ENCODE peak calls at places on chromosomes 5 and 9, in nine cellular contexts. J is PC-3; K is heart right ventricle; B is small intestine; M is adrenal gland; V is CD8-positive, alpha-beta memory T cell; Q is prostate gland; F is lower lobe of right lung; O is CD4-positive, CD25-positive, alpha-beta regulatory T cell. N is an unnamed sample. For H3K4me1 and H3K9me3, the result is how much of the 10 kb centered on the place peaks cover.

GRCh38 chr9:72674961-72675360 is 153.6 kb downstream of the TMC1 start:
- DNase-seq in O (no peak), Q (no peak), K (no peak), M (no peak), B (no peak), F (no peak), V (no peak), J (no peak), N (no peak)

GRCh38 chr9:107635137-107635802 is 145.7 kb upstream of the KLF4 start:
- DNase-seq in V (no peak), M (no peak), Q (no peak), B (no peak), F (no peak), O (no peak), J (no peak), K (no peak), N (no peak)

GRCh38 chr9:112774006-112774996 is 23.7 kb downstream of the SNX30 start:
- DNase-seq in Q (no peak), O (no peak), F (no peak), J (no peak), K (no peak), M (no peak), B (no peak), V (no peak), N (no peak)

GRCh38 chr9:113798062-113799030 is 77.8 kb upstream of the ZNF618 start:
- DNase-seq in M (no peak), O (no peak), B (no peak), Q (no peak), J (peak), V (no peak), F (no peak), K (no peak), N (no peak)

GRCh38 chr5:93164690-93165089 is 416.3 kb downstream of the NR2F1-AS1 start:
- DNase-seq in Q (no peak), K (no peak), F (no peak), V (no peak), J (peak), B (no peak), M (peak), O (no peak), N (no peak)

GRCh38 chr5:55578771-55579170 is 44.0 kb upstream of the PLPP1 start:
- DNase-seq in K (no peak), J (no peak), V (no peak), F (no peak), Q (no peak), O (no peak), M (no peak), B (no peak), N (no peak)

GRCh38 chr5:107670028-107670926 is 460 bp downstream of the EFNA5 start:
- DNase-seq in F (peak), Q (peak), M (peak), J (peak), O (no peak), B (peak), K (peak), V (no peak), N (no peak)

GRCh38 chr9:38068866-38069628 is at the start of gene SHB:
- DNase-seq in B (peak), K (peak), O (peak), F (peak), M (peak), J (peak), V (peak), Q (peak), N (peak)

GRCh38 chr5:123035950-123036390 is 555 bp downstream of the PPIC start:
- DNase-seq in M (peak), K (no peak), Q (peak), B (peak), F (peak), J (peak), O (no peak), V (no peak), N (peak)

GRCh38 chr5:170366276-170366675 is 22.9 kb downstream of the KCNMB1 start:
- DNase-seq in Q (no peak), K (no peak), B (no peak), J (no peak), M (no peak), O (no peak), F (no peak), V (no peak), N (no peak)

GRCh38 chr5:139664273-139664693 is 16.1 kb downstream of the CXXC5 start:
- DNase-seq in M (peak), K (no peak), V (no peak), B (no peak), J (no peak), O (no peak), F (peak), Q (no peak), N (no peak)

GRCh38 chr5:57303985-57304384 is 130.1 kb downstream of the GPBP1 start:
- DNase-seq in Q (no peak), F (no peak), K (no peak), M (no peak), J (no peak), O (no peak), B (no peak), V (no peak), N (no peak)

GRCh38 chr5:161105563-161105962 is 253.6 kb upstream of the ATP10B start:
- DNase-seq in B (peak), F (no peak), Q (no peak), K (no peak), V (no peak), O (no peak), J (no peak), M (peak), N (no peak)

GRCh38 chr5:68419637-68420452 is 204.3 kb downstream of the PIK3R1 start:
- DNase-seq in B (peak), O (no peak), F (no peak), M (peak), Q (no peak), V (no peak), J (no peak), K (peak), N (no peak)

GRCh38 chr9:76161546-76161945 is 232.7 kb downstream of the RFK start:
- DNase-seq in F (no peak), M (no peak), O (no peak), B (no peak), V (no peak), J (no peak), K (no peak), Q (no peak), N (no peak)

GRCh38 chr5:133390416-133391155 is 221.8 kb downstream of the FSTL4 start:
- DNase-seq in B (no peak), V (no peak), M (no peak), F (no peak), J (no peak), O (no peak), Q (no peak), K (no peak), N (no peak)

GRCh38 chr5:57724836-57725235 is 242.2 kb upstream of the ACTBL2 start:
- DNase-seq in Q (no peak), M (no peak), B (no peak), K (no peak), F (no peak), V (no peak), O (no peak), J (peak), N (no peak)

GRCh38 chr5:74762599-74762998 is 4.3 kb downstream of the GFM2 start:
- DNase-seq in B (no peak), K (no peak), F (no peak), O (no peak), Q (no peak), M (no peak), J (peak), V (no peak), N (no peak)

GRCh38 chr9:70079364-70080103 is 35.9 kb downstream of the MAMDC2 start:
- DNase-seq in B (no peak), J (peak), V (no peak), F (no peak), Q (no peak), M (no peak), K (no peak), O (no peak), N (no peak)

GRCh38 chr9:95854386-95855015 is 21.0 kb upstream of the ERCC6L2 start:
- DNase-seq in B (no peak), V (no peak), O (no peak), M (no peak), Q (no peak), J (peak), K (no peak), F (no peak), N (no peak)

GRCh38 chr5:142743677-142744441 is 26.3 kb upstream of the ARHGAP26 start:
- DNase-seq in M (peak), F (no peak), K (no peak), B (no peak), Q (no peak), O (no peak), J (peak), V (no peak), N (no peak)

GRCh38 chr5:141560141-141560540 is 58.7 kb downstream of the DIAPH1 start:
- DNase-seq in O (no peak), V (no peak), K (no peak), F (no peak), B (no peak), Q (peak), M (no peak), J (peak), N (no peak)

GRCh38 chr5:91378683-91379601 is 4.2 kb downstream of the ARRDC3 start:
- DNase-seq in B (peak), F (no peak), J (peak), O (no peak), Q (no peak), M (no peak), K (no peak), V (no peak), N (no peak)

GRCh38 chr9:22047596-22047995 is 38.5 kb upstream of the CDKN2B start:
- DNase-seq in F (no peak), J (no peak), O (no peak), B (no peak), Q (no peak), M (no peak), V (no peak), K (no peak), N (no peak)
- H3K4me1 ChIP-seq in F (under half), J (half or more), O (under half), B (under half), Q (under half), M (under half), V (under half), K (under half), N (under half)

DNA sequence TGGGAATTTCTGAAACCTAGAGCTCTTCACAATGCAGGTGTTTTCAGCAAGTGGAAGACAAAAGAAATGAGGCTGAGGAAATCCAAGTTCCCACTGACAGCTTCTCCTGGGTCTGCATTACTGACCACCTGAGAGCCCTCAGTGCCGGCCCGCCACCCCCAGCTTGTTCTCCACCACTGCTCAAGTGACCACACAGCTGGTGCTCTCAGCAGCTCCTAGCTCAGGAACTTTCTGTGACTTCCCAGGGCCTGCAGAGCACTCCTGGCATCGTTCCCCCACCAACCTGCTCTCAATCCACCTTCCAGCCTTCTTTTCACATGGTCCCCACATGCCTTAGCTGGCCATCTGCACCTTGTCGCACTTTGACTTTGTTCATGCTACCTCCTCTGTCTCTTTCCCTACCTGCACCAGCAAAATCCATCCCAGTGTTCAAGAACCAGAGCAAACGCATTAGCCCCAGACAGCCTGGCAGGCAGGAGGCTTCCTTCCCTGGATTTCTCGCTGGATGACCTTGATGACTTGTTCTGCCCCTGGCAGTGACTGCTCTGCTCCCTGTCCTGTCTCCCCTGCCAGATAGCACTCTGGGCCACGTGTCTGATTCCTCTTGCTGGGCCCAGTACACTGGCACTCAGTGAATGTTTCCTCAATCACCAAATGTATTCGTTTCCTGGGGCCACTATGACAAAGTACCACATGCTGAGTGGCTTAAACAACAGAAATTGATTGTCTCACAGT is 35.1 kb upstream of the NANS start:
- DNase-seq in O (no peak), J (no peak), F (no peak), M (peak), Q (no peak), K (peak), B (no peak), V (no peak), N (no peak)
- H3K9me3 ChIP-seq in O (under half), J (under half), F (under half), M (under half), Q (under half), K (under half), B (under half), V (under half), N (under half)

GRCh38 chr9:109466623-109467590 is 31.2 kb downstream of the PTPN3 start:
- DNase-seq in M (no peak), J (peak), V (no peak), B (no peak), K (no peak), O (no peak), F (no peak), Q (no peak), N (no peak)
- H3K27ac ChIP-seq in M (no peak), J (no peak), V (no peak), B (no peak), K (no peak), O (no peak), F (no peak), Q (no peak), N (no peak)

DNA sequence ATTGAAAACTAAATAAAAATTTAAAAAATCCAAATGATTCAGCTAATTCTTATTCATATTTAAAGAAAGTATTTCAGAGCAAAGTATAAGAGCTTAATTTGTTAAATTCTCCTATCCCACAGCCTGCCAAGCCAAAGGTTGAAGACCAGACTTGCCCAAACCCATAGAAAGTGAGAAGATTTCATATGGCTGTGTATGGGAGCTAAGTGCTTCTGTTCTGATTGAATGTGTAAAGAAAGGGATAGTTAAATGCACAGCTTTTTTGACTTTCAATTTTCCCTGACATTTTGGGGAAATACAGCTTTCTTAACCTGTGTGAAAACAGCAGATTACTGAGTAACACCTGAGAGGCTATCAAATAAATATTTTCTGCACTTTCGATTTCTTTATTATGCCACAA is 125.0 kb upstream of the MTAP start:
- DNase-seq in V (no peak), M (no peak), B (no peak), K (no peak), J (no peak), O (no peak), F (no peak), Q (no peak), N (no peak)
- H3K4me1 ChIP-seq in V (under half), M (under half), B (under half), K (under half), J (half or more), O (under half), F (under half), Q (under half), N (under half)

GRCh38 chr5:8478308-8478707 is 609.4 kb downstream of the MTRR start:
- DNase-seq in F (no peak), O (no peak), V (no peak), B (no peak), J (no peak), Q (no peak), M (no peak), K (no peak), N (no peak)

GRCh38 chr5:8473827-8474568 is 605.0 kb downstream of the MTRR start:
- DNase-seq in M (no peak), Q (no peak), J (no peak), V (no peak), F (no peak), O (no peak), K (no peak), B (no peak), N (no peak)

GRCh38 chr5:8473016-8473415 is 604.1 kb downstream of the MTRR start:
- DNase-seq in F (no peak), Q (no peak), O (no peak), K (no peak), J (no peak), B (no peak), V (no peak), M (no peak), N (no peak)

GRCh38 chr5:8470489-8470888 is 601.5 kb downstream of the MTRR start:
- DNase-seq in J (no peak), M (no peak), V (no peak), K (no peak), Q (no peak), O (no peak), B (no peak), F (no peak), N (no peak)

GRCh38 chr5:8474569-8474930 is 605.6 kb downstream of the MTRR start:
- DNase-seq in Q (no peak), K (no peak), J (no peak), F (no peak), B (peak), M (no peak), V (no peak), O (no peak), N (no peak)
- H3K9me3 ChIP-seq in Q (under half), K (under half), J (under half), F (under half), B (under half), M (under half), V (under half), O (under half), N (under half)

GRCh38 chr9:92986175-92987110 is 39.1 kb downstream of the FGD3 start:
- DNase-seq in J (no peak), O (peak), F (no peak), Q (no peak), B (peak), M (peak), V (peak), K (no peak), N (no peak)
- H3K27ac ChIP-seq in J (no peak), O (peak), F (peak), Q (no peak), B (no peak), M (no peak), V (no peak), K (no peak), N (no peak)

GRCh38 chr9:16125637-16126036 is 572.8 kb downstream of the CCDC171 start:
- DNase-seq in B (no peak), V (no peak), K (no peak), M (no peak), F (no peak), Q (no peak), J (no peak), O (no peak), N (no peak)
- H3K4me1 ChIP-seq in B (under half), V (under half), K (under half), M (under half), F (under half), Q (under half), J (under half), O (under half), N (under half)

DNA sequence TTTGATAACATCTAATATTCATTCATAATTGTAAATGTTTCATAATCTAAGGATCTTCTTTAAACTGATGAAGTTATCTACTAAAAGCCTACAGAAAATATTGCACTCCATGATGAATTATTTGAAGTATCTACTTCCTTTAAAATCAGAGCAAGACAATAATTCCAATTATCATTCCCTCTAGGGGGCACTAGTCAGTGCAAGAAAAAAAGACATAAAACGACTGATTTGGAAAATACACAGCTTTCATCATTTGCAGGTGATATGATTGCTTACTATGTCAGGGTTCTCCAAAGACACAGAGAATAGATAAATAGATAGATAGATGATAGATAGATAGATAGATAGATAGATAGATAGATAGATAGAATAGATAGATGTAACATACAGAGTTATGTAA is 13.5 kb upstream of the GRM6 start:
- DNase-seq in J (no peak), V (no peak), K (no peak), F (no peak), B (no peak), Q (no peak), M (no peak), O (no peak), N (no peak)
- H3K9me3 ChIP-seq in J (under half), V (under half), K (half or more), F (under half), B (under half), Q (under half), M (under half), O (under half), N (under half)

GRCh38 chr5:172679621-172680212 is 38.7 kb downstream of the NEURL1B start:
- DNase-seq in O (no peak), K (no peak), Q (no peak), J (no peak), V (no peak), F (no peak), B (peak), M (no peak), N (no peak)
- H3K27ac ChIP-seq in O (no peak), K (peak), Q (no peak), J (no peak), V (no peak), F (no peak), B (peak), M (no peak), N (no peak)

GRCh38 chr9:34566191-34566849 is 23.2 kb downstream of the CNTFR start:
- DNase-seq in V (no peak), F (no peak), K (no peak), O (no peak), J (no peak), M (no peak), B (no peak), Q (no peak), N (no peak)

GRCh38 chr9:34562136-34562745 is 27.3 kb downstream of the CNTFR start:
- DNase-seq in B (peak), J (peak), V (no peak), K (no peak), M (no peak), F (no peak), O (no peak), Q (no peak), N (no peak)

GRCh38 chr9:34560574-34561229 is 28.8 kb downstream of the CNTFR start:
- DNase-seq in V (no peak), B (peak), Q (no peak), O (no peak), J (no peak), M (no peak), F (no peak), K (peak), N (no peak)

GRCh38 chr9:34564617-34565016 is 24.9 kb downstream of the CNTFR start:
- DNase-seq in B (no peak), V (no peak), F (no peak), J (no peak), K (no peak), Q (no peak), M (no peak), O (no peak), N (no peak)

DNA sequence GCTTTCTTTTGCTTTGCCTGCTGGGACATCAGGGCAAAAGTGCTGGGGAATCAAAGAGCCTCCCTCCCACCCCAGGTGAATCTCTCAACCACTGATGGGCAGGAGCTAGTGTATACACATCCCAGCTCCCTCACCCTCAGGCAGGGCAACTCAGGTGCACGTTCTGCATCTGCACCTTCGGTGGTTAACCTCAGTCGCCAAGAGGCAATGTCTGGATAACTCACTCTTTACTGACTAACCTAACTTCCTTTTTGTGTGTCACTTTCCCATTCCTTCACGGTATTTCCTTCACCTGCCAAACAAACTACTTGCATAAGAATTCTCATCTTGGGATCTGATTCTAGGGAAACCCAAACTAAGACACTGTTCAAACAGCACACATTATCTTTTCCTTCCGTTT is 26.3 kb downstream of the CNTFR start:
- DNase-seq in K (no peak), B (no peak), Q (no peak), M (no peak), O (no peak), J (no peak), V (no peak), F (no peak), N (no peak)
- H3K4me1 ChIP-seq in K (under half), B (under half), Q (under half), M (under half), O (under half), J (under half), V (under half), F (under half), N (under half)